ENCODE peak calls at places on chromosomes 12 and 14, in four cellular contexts. One of them, this sample, is unnamed.

GRCh38 chr12:119804011-119804641 is 73.0 kb downstream of the CIT start:
- DNase-seq in heart left ventricle: peak
- DNase-seq in CD8-positive, alpha-beta memory T cell: no peak
- DNase-seq in NCI-H774: no peak
- DNase-seq in this sample: peak

GRCh38 chr12:101743724-101744472 is 4.6 kb upstream of the SYCP3 start:
- DNase-seq in heart left ventricle: no peak
- DNase-seq in CD8-positive, alpha-beta memory T cell: peak
- DNase-seq in NCI-H774: no peak
- DNase-seq in this sample: no peak

GRCh38 chr12:97272471-97272870 is 190.1 kb upstream of the RMST start:
- DNase-seq in heart left ventricle: no peak
- DNase-seq in CD8-positive, alpha-beta memory T cell: no peak
- DNase-seq in NCI-H774: no peak
- DNase-seq in this sample: no peak

GRCh38 chr12:124848621-124849380 is 14.9 kb downstream of the SCARB1 start:
- DNase-seq in heart left ventricle: no peak
- DNase-seq in CD8-positive, alpha-beta memory T cell: no peak
- DNase-seq in NCI-H774: no peak
- DNase-seq in this sample: no peak

GRCh38 chr12:55820679-55821078 is 2.8 kb downstream of the ORMDL2 start:
- DNase-seq in heart left ventricle: no peak
- DNase-seq in CD8-positive, alpha-beta memory T cell: no peak
- DNase-seq in NCI-H774: no peak
- DNase-seq in this sample: no peak

GRCh38 chr12:11795910-11796459 is 146.5 kb downstream of the ETV6 start:
- DNase-seq in heart left ventricle: no peak
- DNase-seq in CD8-positive, alpha-beta memory T cell: no peak
- DNase-seq in NCI-H774: no peak
- DNase-seq in this sample: no peak

GRCh38 chr14:24941719-24942118 is 108.2 kb downstream of the STXBP6 start:
- DNase-seq in heart left ventricle: no peak
- DNase-seq in CD8-positive, alpha-beta memory T cell: no peak
- DNase-seq in NCI-H774: peak
- DNase-seq in this sample: no peak

GRCh38 chr12:129298921-129299320 is 445.6 kb downstream of the GLT1D1 start:
- DNase-seq in heart left ventricle: no peak
- DNase-seq in CD8-positive, alpha-beta memory T cell: no peak
- DNase-seq in NCI-H774: no peak
- DNase-seq in this sample: no peak

GRCh38 chr12:123083661-123084571 is 67.0 kb downstream of the PITPNM2 start:
- DNase-seq in heart left ventricle: no peak
- DNase-seq in CD8-positive, alpha-beta memory T cell: no peak
- DNase-seq in NCI-H774: no peak
- DNase-seq in this sample: no peak

GRCh38 chr14:60884134-60884533 is 96.7 kb downstream of the TRMT5 start:
- DNase-seq in heart left ventricle: no peak
- DNase-seq in CD8-positive, alpha-beta memory T cell: no peak
- DNase-seq in NCI-H774: no peak
- DNase-seq in this sample: no peak

GRCh38 chr12:51951843-51952722 is 584 bp downstream of the ACVR1B start:
- DNase-seq in heart left ventricle: peak
- DNase-seq in CD8-positive, alpha-beta memory T cell: no peak
- DNase-seq in NCI-H774: no peak
- DNase-seq in this sample: peak

GRCh38 chr14:29354446-29354845 is 573.2 kb downstream of the PRKD1 start:
- DNase-seq in heart left ventricle: no peak
- DNase-seq in CD8-positive, alpha-beta memory T cell: no peak
- DNase-seq in NCI-H774: no peak
- DNase-seq in this sample: no peak

GRCh38 chr14:77161011-77161410 is 19.4 kb upstream of the ZDHHC22 start:
- DNase-seq in heart left ventricle: no peak
- DNase-seq in CD8-positive, alpha-beta memory T cell: no peak
- DNase-seq in NCI-H774: no peak
- DNase-seq in this sample: no peak

GRCh38 chr14:88983755-88984154 is 159.3 kb downstream of the TTC8 start:
- DNase-seq in heart left ventricle: no peak
- DNase-seq in CD8-positive, alpha-beta memory T cell: no peak
- DNase-seq in NCI-H774: no peak
- DNase-seq in this sample: no peak

GRCh38 chr12:112798019-112798760 is 6.6 kb downstream of the RPH3A start:
- DNase-seq in heart left ventricle: no peak
- DNase-seq in CD8-positive, alpha-beta memory T cell: no peak
- DNase-seq in NCI-H774: no peak
- DNase-seq in this sample: no peak

GRCh38 chr14:73718742-73719251 is 4.6 kb upstream of the PNMA1 start:
- DNase-seq in heart left ventricle: peak
- DNase-seq in CD8-positive, alpha-beta memory T cell: no peak
- DNase-seq in NCI-H774: no peak
- DNase-seq in this sample: peak

GRCh38 chr14:72665259-72665658 is 228.6 kb downstream of the DPF3 start:
- DNase-seq in heart left ventricle: no peak
- DNase-seq in CD8-positive, alpha-beta memory T cell: no peak
- DNase-seq in NCI-H774: no peak
- DNase-seq in this sample: no peak

GRCh38 chr12:31876568-31877424 is 82.4 kb upstream of the RESF1 start:
- DNase-seq in heart left ventricle: peak
- DNase-seq in CD8-positive, alpha-beta memory T cell: no peak
- DNase-seq in NCI-H774: no peak
- DNase-seq in this sample: no peak

GRCh38 chr14:102799684-102800562 is 22.7 kb downstream of the TRAF3 start:
- DNase-seq in heart left ventricle: no peak
- DNase-seq in CD8-positive, alpha-beta memory T cell: no peak
- DNase-seq in NCI-H774: no peak
- DNase-seq in this sample: no peak

GRCh38 chr12:113700943-113701342 is 229.3 kb upstream of the LHX5 start:
- DNase-seq in heart left ventricle: no peak
- DNase-seq in CD8-positive, alpha-beta memory T cell: no peak
- DNase-seq in NCI-H774: no peak
- DNase-seq in this sample: no peak

GRCh38 chr12:93751864-93752610 is 74.9 kb downstream of the CRADD start:
- DNase-seq in heart left ventricle: no peak
- DNase-seq in CD8-positive, alpha-beta memory T cell: no peak
- DNase-seq in NCI-H774: no peak
- DNase-seq in this sample: no peak

GRCh38 chr12:77847665-77848431 is 17.2 kb downstream of the NAV3 start:
- DNase-seq in heart left ventricle: no peak
- DNase-seq in CD8-positive, alpha-beta memory T cell: no peak
- DNase-seq in NCI-H774: no peak
- DNase-seq in this sample: no peak

GRCh38 chr14:32593290-32593942 is 264.3 kb downstream of the AKAP6 start:
- DNase-seq in heart left ventricle: no peak
- DNase-seq in CD8-positive, alpha-beta memory T cell: no peak
- DNase-seq in NCI-H774: no peak
- DNase-seq in this sample: no peak

GRCh38 chr12:2833327-2833726 is 1.5 kb downstream of the NRIP2 start:
- DNase-seq in heart left ventricle: no peak
- DNase-seq in CD8-positive, alpha-beta memory T cell: no peak
- DNase-seq in NCI-H774: no peak
- DNase-seq in this sample: no peak

GRCh38 chr14:89953602-89954001 is 928 bp downstream of the EFCAB11 start:
- DNase-seq in heart left ventricle: no peak
- DNase-seq in CD8-positive, alpha-beta memory T cell: no peak
- DNase-seq in NCI-H774: no peak
- DNase-seq in this sample: no peak

GRCh38 chr14:70782361-70782760 is 27.0 kb downstream of the MAP3K9 start:
- DNase-seq in heart left ventricle: no peak
- DNase-seq in CD8-positive, alpha-beta memory T cell: no peak
- DNase-seq in NCI-H774: no peak
- DNase-seq in this sample: no peak

GRCh38 chr14:70808023-70808401 is 1.3 kb downstream of the MAP3K9 start:
- DNase-seq in heart left ventricle: no peak
- DNase-seq in CD8-positive, alpha-beta memory T cell: peak
- DNase-seq in NCI-H774: no peak
- DNase-seq in this sample: no peak

GRCh38 chr14:89422181-89422951 is 5.3 kb upstream of the FOXN3 start:
- DNase-seq in heart left ventricle: no peak
- DNase-seq in CD8-positive, alpha-beta memory T cell: no peak
- DNase-seq in NCI-H774: no peak
- DNase-seq in this sample: no peak

GRCh38 chr14:105192866-105193731 is 12.0 kb upstream of the NUDT14 start:
- DNase-seq in heart left ventricle: peak
- DNase-seq in CD8-positive, alpha-beta memory T cell: no peak
- DNase-seq in NCI-H774: no peak
- DNase-seq in this sample: no peak

GRCh38 chr12:5305861-5306545 is 125.9 kb upstream of the NTF3 start:
- DNase-seq in heart left ventricle: no peak
- DNase-seq in CD8-positive, alpha-beta memory T cell: no peak
- DNase-seq in NCI-H774: no peak
- DNase-seq in this sample: no peak

GRCh38 chr12:29743801-29744200 is 39.9 kb downstream of the TMTC1 start:
- DNase-seq in heart left ventricle: no peak
- DNase-seq in CD8-positive, alpha-beta memory T cell: no peak
- DNase-seq in NCI-H774: no peak
- DNase-seq in this sample: no peak

GRCh38 chr12:48061943-48062719 is 43.7 kb downstream of the SENP1 start:
- DNase-seq in heart left ventricle: no peak
- DNase-seq in CD8-positive, alpha-beta memory T cell: no peak
- DNase-seq in NCI-H774: no peak
- DNase-seq in this sample: no peak

GRCh38 chr14:35406811-35407630 is 2.5 kb upstream of the NFKBIA start:
- DNase-seq in heart left ventricle: no peak
- DNase-seq in CD8-positive, alpha-beta memory T cell: peak
- DNase-seq in NCI-H774: peak
- DNase-seq in this sample: no peak

GRCh38 chr12:5614206-5614605 is 182.3 kb downstream of the NTF3 start:
- DNase-seq in heart left ventricle: no peak
- DNase-seq in CD8-positive, alpha-beta memory T cell: no peak
- DNase-seq in NCI-H774: no peak
- DNase-seq in this sample: no peak

GRCh38 chr12:3117628-3118027 is 40.4 kb downstream of the TSPAN9 start:
- DNase-seq in heart left ventricle: peak
- DNase-seq in CD8-positive, alpha-beta memory T cell: no peak
- DNase-seq in NCI-H774: no peak
- DNase-seq in this sample: no peak

GRCh38 chr14:22888662-22889061 is 5.6 kb downstream of the REM2 start:
- DNase-seq in heart left ventricle: no peak
- DNase-seq in CD8-positive, alpha-beta memory T cell: no peak
- DNase-seq in NCI-H774: no peak
- DNase-seq in this sample: no peak

GRCh38 chr12:67623259-67623658 is 25.3 kb upstream of the DYRK2 start:
- DNase-seq in heart left ventricle: no peak
- DNase-seq in CD8-positive, alpha-beta memory T cell: no peak
- DNase-seq in NCI-H774: no peak
- DNase-seq in this sample: no peak

This sample was measured in ovary.